ENCODE peak calls at places on chromosomes 5 and 9, in eight cellular contexts. I is CD8-positive, alpha-beta memory T cell; H is GOT3; D is SW 1271; V is uterus; X is stimulated activated CD8-positive, alpha-beta memory T cell treated with anti-CD3 and anti-CD28 coated beads, Interleukin-4, amount 100 ng/mL, for 48 hours; C is activated CD4-positive, alpha-beta T cell treated with anti-CD3 and anti-CD28 coated beads for 4 hours; Q is posterior cingulate gyrus. E is an unnamed sample.

GRCh38 chr9:112601646-112602045 is 115.0 kb downstream of the KIAA1958 start:
- DNase-seq in I (no peak), H (no peak), D (no peak), V (no peak), X (no peak), C (no peak), Q (no peak), E (no peak)

GRCh38 chr5:112333236-112333850 is 85.7 kb downstream of the EPB41L4A start:
- DNase-seq in I (no peak), H (no peak), D (no peak), V (no peak), X (no peak), C (no peak), Q (no peak), E (no peak)

GRCh38 chr9:121926417-121926816 is 166.7 kb downstream of the TTLL11 start:
- DNase-seq in I (no peak), H (no peak), D (no peak), V (no peak), X (no peak), C (no peak), Q (peak), E (no peak)

GRCh38 chr5:170623576-170624181 is 119.9 kb downstream of the KCNIP1 start:
- DNase-seq in I (no peak), H (no peak), D (peak), V (no peak), X (peak), C (no peak), Q (peak), E (no peak)

GRCh38 chr9:102986425-102986824 is 8.7 kb upstream of the CYLC2 start:
- DNase-seq in I (no peak), H (no peak), D (no peak), V (no peak), X (no peak), C (no peak), Q (no peak), E (no peak)

GRCh38 chr5:140339636-140340035 is 6.8 kb downstream of the HBEGF start:
- DNase-seq in I (no peak), H (no peak), D (no peak), V (no peak), X (no peak), C (no peak), Q (no peak), E (no peak)

GRCh38 chr5:148687427-148687826 is 33.1 kb upstream of the HTR4 start:
- DNase-seq in I (no peak), H (no peak), D (peak), V (no peak), X (no peak), C (no peak), Q (no peak), E (no peak)

GRCh38 chr5:6757414-6757969 is 44.3 kb downstream of the TENT4A start:
- DNase-seq in I (no peak), H (no peak), D (no peak), V (no peak), X (no peak), C (no peak), Q (no peak), E (no peak)

GRCh38 chr5:68116408-68116807 is 99.1 kb upstream of the PIK3R1 start:
- DNase-seq in I (no peak), H (no peak), D (no peak), V (no peak), X (no peak), C (no peak), Q (no peak), E (no peak)